ENCODE peak calls at places on chromosomes 3 and 15, in six cellular contexts. R is Peyer's patch; Y is adrenal gland; G is CD4-positive, alpha-beta T cell; U is left lung; L is WTC11. V is an unnamed sample.

GRCh38 chr3:10472877-10473440 is 32.4 kb downstream of the ATP2B2 start:
- DNase-seq in R (no peak), Y (no peak), G (no peak), U (no peak), L (no peak), V (no peak)

GRCh38 chr3:15513121-15513520 is 8.4 kb downstream of the COLQ start:
- DNase-seq in R (no peak), Y (no peak), G (no peak), U (no peak), L (no peak), V (no peak)

GRCh38 chr3:58529516-58530353 is 7.3 kb downstream of the ACOX2 start:
- DNase-seq in R (no peak), Y (no peak), G (no peak), U (no peak), L (peak), V (peak)

GRCh38 chr3:73926360-73927202 is 301.8 kb upstream of the PDZRN3 start:
- DNase-seq in R (no peak), Y (peak), G (no peak), U (no peak), L (peak), V (no peak)

GRCh38 chr3:35688826-35689225 is 49.5 kb downstream of the ARPP21 start:
- DNase-seq in R (no peak), Y (no peak), G (no peak), U (no peak), L (no peak), V (no peak)

GRCh38 chr3:1275495-1275894 is 182.7 kb downstream of the CNTN6 start:
- DNase-seq in R (no peak), Y (no peak), G (no peak), U (no peak), L (no peak), V (peak)

GRCh38 chr3:109275702-109276293 is 40.5 kb downstream of the DPPA2 start:
- DNase-seq in R (no peak), Y (no peak), G (no peak), U (no peak), L (peak), V (peak)

GRCh38 chr15:48190932-48191573 is 412 bp upstream of the CTXN2 start:
- DNase-seq in R (peak), Y (peak), G (peak), U (peak), L (peak), V (peak)

GRCh38 chr3:27721717-27722564 is at the start of gene EOMES:
- DNase-seq in R (peak), Y (no peak), G (peak), U (peak), L (peak), V (no peak)

GRCh38 chr3:188936597-188937107 is 235.1 kb upstream of the TPRG1 start:
- DNase-seq in R (no peak), Y (no peak), G (no peak), U (no peak), L (no peak), V (no peak)

GRCh38 chr15:57112178-57112577 is 193.7 kb downstream of the TCF12 start:
- DNase-seq in R (no peak), Y (peak), G (no peak), U (no peak), L (no peak), V (no peak)

GRCh38 chr15:60486742-60487141 is 7.8 kb upstream of the ICE2 start:
- DNase-seq in R (no peak), Y (no peak), G (no peak), U (no peak), L (no peak), V (no peak)

GRCh38 chr3:59839283-59839682 is 789.5 kb upstream of the CFAP20DC start:
- DNase-seq in R (no peak), Y (no peak), G (no peak), U (no peak), L (no peak), V (no peak)

GRCh38 chr3:138314751-138315150 is 14.9 kb downstream of the NME9 start:
- DNase-seq in R (no peak), Y (no peak), G (no peak), U (no peak), L (no peak), V (no peak)

GRCh38 chr3:113685956-113686721 is 10.3 kb downstream of the USF3 start:
- DNase-seq in R (no peak), Y (no peak), G (no peak), U (no peak), L (peak), V (no peak)

GRCh38 chr3:16439163-16439847 is 74.2 kb downstream of the RFTN1 start:
- DNase-seq in R (no peak), Y (no peak), G (no peak), U (no peak), L (no peak), V (no peak)

GRCh38 chr15:68566377-68566954 is 12.3 kb upstream of the CORO2B start:
- DNase-seq in R (no peak), Y (no peak), G (no peak), U (peak), L (no peak), V (no peak)
- TF ChIP-seq CTCF in R (no peak), Y (no peak), G (no peak), U (no peak), L (no peak), V (no peak)

GRCh38 chr15:43268111-43269105 is 1.7 kb upstream of the TGM5 start:
- DNase-seq in R (no peak), Y (no peak), G (no peak), U (no peak), L (peak), V (no peak)
- TF ChIP-seq CTCF in R (no peak), Y (no peak), G (no peak), U (no peak), L (no peak), V (no peak)

GRCh38 chr3:41288785-41289184 is 89.5 kb downstream of the CTNNB1 start:
- DNase-seq in R (no peak), Y (no peak), G (no peak), U (no peak), L (peak), V (no peak)
- TF ChIP-seq CTCF in R (no peak), Y (no peak), G (no peak), U (no peak), L (no peak), V (no peak)

GRCh38 chr15:51401872-51402517 is 60.5 kb downstream of the GLDN start:
- DNase-seq in R (peak), Y (peak), G (no peak), U (peak), L (peak), V (peak)
- TF ChIP-seq CTCF in R (peak), Y (peak), G (no peak), U (peak), L (peak), V (peak)

DNA sequence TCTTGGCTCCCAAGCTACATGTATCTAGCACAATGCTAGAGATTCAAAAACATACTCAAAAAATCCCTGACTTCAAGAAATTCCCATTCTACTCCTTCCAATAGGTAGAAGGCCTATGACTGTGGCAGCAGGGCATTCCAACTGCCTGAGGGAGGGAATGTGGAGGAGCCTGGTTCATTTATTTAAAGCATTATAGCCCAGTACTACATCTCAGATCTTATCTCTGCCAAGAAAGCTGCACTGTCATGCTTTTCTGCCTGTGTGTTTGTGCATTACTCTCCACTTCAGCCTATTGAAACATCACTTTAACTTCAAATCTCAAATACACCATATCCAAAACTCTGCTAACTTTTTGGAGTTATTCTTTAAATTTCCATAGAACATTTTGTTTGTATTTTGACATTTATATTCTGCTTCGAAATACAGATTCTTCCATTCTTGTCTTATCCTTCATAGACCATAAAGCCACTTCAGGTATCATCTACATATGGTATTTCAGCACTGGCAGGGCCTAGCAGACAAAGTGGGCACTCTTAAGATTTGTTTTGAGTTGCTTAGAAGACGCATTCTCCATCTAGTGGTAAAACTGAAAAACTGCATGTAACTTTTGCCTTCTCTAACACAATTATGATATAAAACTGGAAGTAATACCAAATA is 59.1 kb upstream of the NEDD4 start:
- DNase-seq in R (no peak), Y (no peak), G (no peak), U (no peak), L (no peak), V (no peak)
- TF ChIP-seq CTCF in R (peak), Y (peak), G (peak), U (peak), L (peak), V (peak)

GRCh38 chr15:99907698-99908097 is 174.5 kb upstream of the LYSMD4 start:
- DNase-seq in R (no peak), Y (no peak), G (no peak), U (no peak), L (no peak), V (no peak)
- TF ChIP-seq CTCF in R (no peak), Y (no peak), G (no peak), U (no peak), L (no peak), V (no peak)

V was measured in neural crest cell.